ENCODE peak calls at places on chromosomes 12 and 14, in seven cellular contexts. M is fibroblast of lung; Y is GM12864; U is uterus; N is GM12878; P is CD8-positive, alpha-beta T cell; B is progenitor cell of endocrine pancreas. C is an unnamed sample.

GRCh38 chr12:123897221-123897620 is 75.4 kb downstream of the CCDC92 start:
- DNase-seq in M (peak; percentile 82), Y (no peak), U (no peak), N (no peak), P (no peak), B (no peak), C (no peak)

GRCh38 chr12:97612075-97612474 is 149.5 kb downstream of the RMST start:
- DNase-seq in M (no peak), Y (no peak), U (no peak), N (no peak), P (no peak), B (no peak), C (no peak)

GRCh38 chr12:74066476-74066875 is 471.2 kb upstream of the ATXN7L3B start:
- DNase-seq in M (no peak), Y (no peak), U (no peak), N (no peak), P (no peak), B (no peak), C (no peak)

GRCh38 chr14:40318211-40318719 is 886.0 kb upstream of the FBXO33 start:
- DNase-seq in M (no peak), Y (no peak), U (no peak), N (no peak), P (no peak), B (no peak), C (no peak)

GRCh38 chr12:130286741-130287140 is 50.9 kb upstream of the PIWIL1 start:
- DNase-seq in M (no peak), Y (no peak), U (no peak), N (no peak), P (no peak), B (no peak), C (no peak)

GRCh38 chr12:79827484-79827883 is 107.4 kb downstream of the PPP1R12A start:
- DNase-seq in M (no peak), Y (no peak), U (no peak), N (no peak), P (no peak), B (no peak), C (no peak)

GRCh38 chr12:7289743-7290142 is 14.1 kb upstream of the ACSM4 start:
- DNase-seq in M (no peak), Y (no peak), U (no peak), N (no peak), P (no peak), B (no peak), C (no peak)

GRCh38 chr14:34023824-34024767 is 73.2 kb upstream of the EGLN3 start:
- DNase-seq in M (no peak), Y (no peak), U (no peak), N (no peak), P (no peak), B (no peak), C (no peak)

GRCh38 chr14:68089146-68089715 is 269.7 kb downstream of the RAD51B start:
- DNase-seq in M (peak; percentile 91), Y (no peak), U (peak; percentile 52), N (no peak), P (no peak), B (no peak), C (no peak)

GRCh38 chr14:101442451-101442850 is 118.8 kb upstream of the DIO3 start:
- DNase-seq in M (peak; percentile 71), Y (no peak), U (no peak), N (no peak), P (peak; percentile 66), B (no peak), C (no peak)

GRCh38 chr14:24840204-24840893 is 206.4 kb upstream of the GZMB start:
- DNase-seq in M (peak; percentile 44), Y (no peak), U (no peak), N (no peak), P (no peak), B (no peak), C (no peak)

GRCh38 chr12:108580531-108580930 is 17.4 kb downstream of the TMEM119 start:
- DNase-seq in M (no peak), Y (no peak), U (peak; percentile 54), N (no peak), P (no peak), B (no peak), C (no peak)

GRCh38 chr12:116697305-116698130 is 40.4 kb downstream of the SPRING1 start:
- DNase-seq in M (no peak), Y (no peak), U (no peak), N (no peak), P (no peak), B (no peak), C (no peak)

GRCh38 chr12:57063991-57064725 is 14.2 kb upstream of the MYO1A start:
- DNase-seq in M (no peak), Y (no peak), U (no peak), N (peak; percentile 69), P (peak; percentile 71), B (no peak), C (no peak)

GRCh38 chr12:29957835-29958234 is 174.1 kb upstream of the TMTC1 start:
- DNase-seq in M (no peak), Y (no peak), U (no peak), N (no peak), P (no peak), B (no peak), C (no peak)

GRCh38 chr12:49883065-49883464 is 20.6 kb downstream of the FAIM2 start:
- DNase-seq in M (no peak), Y (no peak), U (no peak), N (no peak), P (no peak), B (no peak), C (no peak)

GRCh38 chr14:101473045-101473729 is 88.1 kb upstream of the DIO3 start:
- DNase-seq in M (no peak), Y (no peak), U (peak; percentile 13), N (no peak), P (no peak), B (no peak), C (no peak)

GRCh38 chr12:69779928-69780327 is 41.3 kb downstream of the RAB3IP start:
- DNase-seq in M (peak; percentile 36), Y (peak; percentile 13), U (no peak), N (no peak), P (no peak), B (no peak), C (no peak)

GRCh38 chr12:9378430-9378835 is 170.2 kb upstream of the PZP start:
- DNase-seq in M (no peak), Y (no peak), U (no peak), N (no peak), P (no peak), B (no peak), C (no peak)
- TF ChIP-seq CTCF in M (no peak), Y (peak; percentile 34), U (no peak), N (peak; percentile 24), P (no peak), B (peak; percentile 55), C (no peak)

GRCh38 chr12:53451661-53452158 is at the start of gene PCBP2:
- DNase-seq in M (peak; percentile 100), Y (peak; percentile 98), U (peak; percentile 98), N (peak; percentile 96), P (peak; percentile 99), B (peak; percentile 96), C (peak; percentile 92)

GRCh38 chr12:53450936-53451335 is 966 bp upstream of the PCBP2 start:
- DNase-seq in M (no peak), Y (no peak), U (no peak), N (no peak), P (no peak), B (no peak), C (no peak)

GRCh38 chr12:53454710-53455109 is 2.8 kb downstream of the PCBP2 start:
- DNase-seq in M (no peak), Y (no peak), U (no peak), N (no peak), P (no peak), B (no peak), C (no peak)

GRCh38 chr12:53453953-53454640 is 2.2 kb downstream of the PCBP2 start:
- DNase-seq in M (no peak), Y (no peak), U (no peak), N (no peak), P (no peak), B (no peak), C (no peak)

DNA sequence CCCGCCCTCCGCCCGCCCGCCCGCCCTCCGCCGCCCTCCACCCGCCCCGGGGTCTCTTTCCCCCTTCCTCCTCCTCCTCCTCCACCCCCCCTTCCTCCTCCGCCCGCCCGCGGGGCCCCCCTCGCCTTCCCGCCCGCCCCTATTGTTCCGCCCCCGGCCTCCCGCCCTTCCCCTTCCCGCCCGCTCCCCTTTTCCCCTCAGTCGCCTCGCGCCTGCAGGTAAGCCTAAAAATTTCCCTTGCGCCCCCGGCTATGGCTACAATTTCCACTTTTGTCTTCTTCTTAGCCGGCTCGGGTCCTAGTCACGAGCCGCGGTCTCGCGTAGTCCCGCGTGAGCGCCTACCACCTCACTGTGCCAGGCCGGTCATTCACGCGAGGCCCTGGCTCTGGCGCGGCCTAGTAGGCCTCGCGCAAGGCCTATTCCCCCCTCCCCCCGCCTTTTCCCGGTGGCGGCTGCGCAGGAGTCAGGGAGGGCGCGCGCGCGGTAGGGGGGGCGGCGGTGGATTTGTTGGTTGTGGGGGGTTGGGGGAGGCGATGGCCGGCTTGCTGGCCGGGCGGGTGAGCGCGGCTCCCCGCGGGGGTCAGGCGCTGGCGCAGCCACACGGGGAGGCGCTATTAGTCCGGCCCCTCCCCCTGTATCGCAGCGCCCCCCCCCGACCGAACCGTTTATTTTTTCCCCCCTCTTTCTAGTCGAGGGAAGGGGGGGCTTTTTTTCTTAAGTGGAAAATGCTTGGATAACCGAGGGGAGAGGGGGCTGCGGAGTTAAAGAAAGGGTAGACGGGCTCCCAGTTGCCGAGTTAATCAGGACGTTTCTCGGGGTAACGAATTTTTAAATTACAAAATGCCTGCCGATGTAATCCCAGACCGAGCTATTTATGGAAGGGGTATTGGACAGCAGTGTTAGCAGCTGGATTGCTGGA is 516 bp downstream of the PCBP2 start:
- DNase-seq in M (peak; percentile 88), Y (no peak), U (peak; percentile 89), N (no peak), P (peak; percentile 83), B (peak; percentile 78), C (peak; percentile 81)
- TF ChIP-seq CTCF in M (peak; percentile 17), Y (peak; percentile 35), U (peak; percentile 41), N (peak; percentile 49), P (peak; percentile 24), B (peak; percentile 40), C (no peak)

GRCh38 chr12:24109381-24110039 is 160.0 kb upstream of the SOX5 start:
- DNase-seq in M (peak; percentile 21), Y (peak; percentile 39), U (no peak), N (peak; percentile 37), P (no peak), B (no peak), C (no peak)
- TF ChIP-seq CTCF in M (peak; percentile 38), Y (peak; percentile 48), U (peak; percentile 31), N (peak; percentile 59), P (no peak), B (peak; percentile 80), C (peak; percentile 36)

GRCh38 chr14:23373041-23373440 is 432 bp downstream of the IL25 start:
- DNase-seq in M (no peak), Y (no peak), U (no peak), N (no peak), P (no peak), B (no peak), C (no peak)
- TF ChIP-seq CTCF in M (no peak), Y (no peak), U (no peak), N (no peak), P (no peak), B (no peak), C (no peak)

GRCh38 chr12:53299454-53300180 is at the start of gene MYG1:
- DNase-seq in M (peak; percentile 88), Y (peak; percentile 72), U (peak; percentile 83), N (peak; percentile 43), P (peak; percentile 88), B (peak; percentile 51), C (peak; percentile 77)
- TF ChIP-seq CTCF in M (peak; percentile 22), Y (peak; percentile 13), U (peak; percentile 4), N (peak; percentile 13), P (peak; percentile 29), B (peak; percentile 37), C (no peak)

GRCh38 chr14:32366256-32366655 is 37.2 kb downstream of the AKAP6 start:
- DNase-seq in M (peak; percentile 67), Y (no peak), U (no peak), N (no peak), P (no peak), B (no peak), C (no peak)
- TF ChIP-seq CTCF in M (peak; percentile 6), Y (no peak), U (no peak), N (no peak), P (no peak), B (no peak), C (no peak)

C was measured in activated B cell treated with CpG ODN at 0.5 μM for 24 hours.